ENCODE peak calls at places on chromosomes 7 and 10, in six cellular contexts. U is stimulated activated CD8-positive, alpha-beta memory T cell treated with anti-CD3 and anti-CD28 coated beads, Interleukin-4, amount 100 ng/mL, for 48 hours; E is breast epithelium; F is amniotic epithelial cell; G is K562; N is NCI-H2171 treated with DMSO at 0.1 percent for 48 hours. P is an unnamed sample.

GRCh38 chr7:31373337-31374289 is 33.1 kb upstream of the NEUROD6 start:
- DNase-seq in N (peak), F (peak), G (peak), E (no peak), U (no peak), P (peak)

GRCh38 chr7:42174391-42174848 is 62.6 kb downstream of the GLI3 start:
- DNase-seq in U (no peak), E (no peak), N (no peak), G (no peak), F (peak), P (peak)

GRCh38 chr7:75624134-75624832 is 114.5 kb downstream of the HIP1 start:
- DNase-seq in U (no peak), E (no peak), F (peak), N (no peak), G (no peak), P (peak)

GRCh38 chr7:141158562-141158961 is 84.7 kb downstream of the TMEM178B start:
- DNase-seq in N (no peak), U (no peak), E (no peak), F (peak), G (no peak), P (peak)

GRCh38 chr7:154927624-154928125 is 75.2 kb downstream of the PAXIP1 start:
- DNase-seq in G (peak), N (peak), E (no peak), U (peak), F (peak), P (peak)

GRCh38 chr7:134548877-134549276 is at the start of gene AKR1B15:
- DNase-seq in N (no peak), U (peak), F (peak), E (no peak), G (no peak), P (peak)

GRCh38 chr7:79272066-79272669 is 181.3 kb downstream of the MAGI2 start:
- DNase-seq in F (peak), U (no peak), E (no peak), G (peak), N (peak), P (peak)

GRCh38 chr7:44201813-44202212 is 1.0 kb downstream of the YKT6 start:
- DNase-seq in G (no peak), N (no peak), U (no peak), F (no peak), E (no peak), P (peak)

GRCh38 chr7:2710901-2711551 is 23.0 kb downstream of the AMZ1 start:
- DNase-seq in G (no peak), E (no peak), F (no peak), U (peak), N (no peak), P (no peak)

GRCh38 chr7:71411475-71411874 is 279.5 kb downstream of the GALNT17 start:
- DNase-seq in U (no peak), G (no peak), N (no peak), F (no peak), E (no peak), P (no peak)

GRCh38 chr7:35714862-35715261 is 19.9 kb upstream of the HERPUD2 start:
- DNase-seq in U (no peak), F (no peak), N (no peak), E (no peak), G (no peak), P (no peak)

GRCh38 chr10:232878-233277 is 97.6 kb downstream of the ZMYND11 start:
- DNase-seq in F (no peak), E (no peak), N (no peak), U (no peak), G (no peak), P (no peak)

GRCh38 chr10:48505394-48506112 is 99.3 kb downstream of the ARHGAP22 start:
- DNase-seq in N (no peak), G (peak), F (no peak), E (no peak), U (peak), P (no peak)

GRCh38 chr10:103281753-103282152 is 4.8 kb downstream of the INA start:
- DNase-seq in F (peak), N (peak), G (peak), U (no peak), E (no peak), P (no peak)

GRCh38 chr10:130411496-130412070 is 275.4 kb downstream of the GLRX3 start:
- DNase-seq in E (no peak), U (no peak), F (no peak), N (peak), G (no peak), P (no peak)

GRCh38 chr10:8830876-8831275 is 776.4 kb downstream of the GATA3 start:
- DNase-seq in G (no peak), E (no peak), N (no peak), F (no peak), U (no peak), P (no peak)

GRCh38 chr10:107476408-107476807 is 311.9 kb upstream of the SORCS1 start:
- DNase-seq in U (no peak), E (no peak), G (no peak), F (no peak), N (no peak), P (no peak)

GRCh38 chr10:127734753-127735152 is 2.2 kb upstream of the FOXI2 start:
- DNase-seq in E (no peak), N (no peak), U (no peak), F (no peak), G (peak), P (no peak)

GRCh38 chr10:117152668-117153067 is 14.6 kb upstream of the VAX1 start:
- DNase-seq in F (no peak), U (no peak), E (no peak), N (no peak), G (no peak), P (no peak)

GRCh38 chr10:11946652-11947051 is 96.0 kb downstream of the UPF2 start:
- DNase-seq in U (no peak), N (no peak), G (no peak), F (no peak), E (no peak), P (no peak)

GRCh38 chr7:158175779-158176178 is 411.8 kb downstream of the PTPRN2 start:
- DNase-seq in F (no peak), G (no peak), U (no peak), E (no peak), N (no peak), P (no peak)

GRCh38 chr7:139111885-139112284 is 2.4 kb upstream of the ZC3HAV1 start:
- DNase-seq in F (no peak), U (no peak), G (no peak), E (no peak), N (no peak), P (no peak)

P was measured in mesenchymal stem cell.